ENCODE peak calls at places on chromosomes 1 and 21, in five cellular contexts. Z is heart left ventricle; G is SK-N-SH; X is left ventricle myocardium inferior; C is CD8-positive, alpha-beta T cell. S is an unnamed sample.

GRCh38 chr1:15188145-15188544 is 34.6 kb downstream of the TMEM51 start:
- DNase-seq in Z (no peak), G (peak; percentile 51), X (no peak), C (no peak), S (no peak)

GRCh38 chr1:51661081-51661518 is 44.2 kb downstream of the OSBPL9 start:
- DNase-seq in Z (no peak), G (no peak), X (no peak), C (no peak), S (no peak)

GRCh38 chr1:57986432-57986831 is 560.1 kb downstream of the OMA1 start:
- DNase-seq in Z (no peak), G (no peak), X (no peak), C (no peak), S (no peak)

GRCh38 chr1:101002551-101002950 is 23.0 kb downstream of the DPH5 start:
- DNase-seq in Z (no peak), G (no peak), X (no peak), C (no peak), S (no peak)

GRCh38 chr1:230825804-230826160 is 42.5 kb downstream of the C1orf198 start:
- DNase-seq in Z (no peak), G (no peak), X (no peak), C (no peak), S (no peak)

GRCh38 chr1:102772831-102773230 is 335.5 kb downstream of the COL11A1 start:
- DNase-seq in Z (no peak), G (no peak), X (no peak), C (no peak), S (no peak)

GRCh38 chr1:172351347-172351746 is 69.1 kb upstream of the C1orf105 start:
- DNase-seq in Z (no peak), G (no peak), X (no peak), C (no peak), S (no peak)

GRCh38 chr1:57623039-57623790 is 199.4 kb upstream of the DAB1 start:
- DNase-seq in Z (peak; percentile 81), G (no peak), X (peak; percentile 57), C (no peak), S (no peak)

GRCh38 chr21:45329261-45330074 is 41.8 kb upstream of the POFUT2 start:
- DNase-seq in Z (peak; percentile 26), G (no peak), X (peak; percentile 11), C (no peak), S (peak; percentile 93)

GRCh38 chr1:27623327-27624212 is 11.4 kb downstream of the FGR start:
- DNase-seq in Z (no peak), G (no peak), X (no peak), C (no peak), S (no peak)

GRCh38 chr1:197144570-197145325 is 1.7 kb downstream of the ASPM start:
- DNase-seq in Z (no peak), G (peak; percentile 12), X (no peak), C (no peak), S (no peak)

GRCh38 chr1:152884085-152884484 is 6.0 kb downstream of the SMCP start:
- DNase-seq in Z (no peak), G (no peak), X (no peak), C (no peak), S (no peak)

GRCh38 chr1:202615501-202616354 is 94.5 kb downstream of the SYT2 start:
- DNase-seq in Z (peak; percentile 55), G (peak; percentile 34), X (peak; percentile 38), C (no peak), S (no peak)

GRCh38 chr1:94335950-94336349 is 82.2 kb upstream of the ABCD3 start:
- DNase-seq in Z (peak; percentile 67), G (peak; percentile 51), X (no peak), C (no peak), S (no peak)

GRCh38 chr1:60149254-60149653 is 75.7 kb upstream of the C1orf87 start:
- DNase-seq in Z (peak; percentile 75), G (peak; percentile 14), X (peak; percentile 76), C (no peak), S (peak; percentile 60)

GRCh38 chr1:32972814-32973428 is 8.3 kb upstream of the RNF19B start:
- DNase-seq in Z (peak; percentile 56), G (peak; percentile 91), X (peak; percentile 45), C (no peak), S (peak; percentile 86)

GRCh38 chr1:25666437-25666836 is 49.8 kb downstream of the MAN1C1 start:
- DNase-seq in Z (no peak), G (peak; percentile 40), X (no peak), C (no peak), S (no peak)

GRCh38 chr1:160711528-160712311 is at the start of gene CD48:
- DNase-seq in Z (no peak), G (no peak), X (no peak), C (no peak), S (no peak)

GRCh38 chr1:22709891-22710687 is 550 bp upstream of the EPHB2 start:
- DNase-seq in Z (peak; percentile 57), G (peak; percentile 89), X (peak; percentile 65), C (no peak), S (no peak)

GRCh38 chr1:164261691-164262240 is 297.2 kb upstream of the PBX1 start:
- DNase-seq in Z (no peak), G (no peak), X (no peak), C (no peak), S (no peak)
- H3K4me3 ChIP-seq in Z (no peak overlapping the region), G (no peak overlapping the region), X (no peak overlapping the region), C (no peak overlapping the region), S (no peak overlapping the region)

GRCh38 chr1:17822741-17823426 is 67.8 kb downstream of the ACTL8 start:
- DNase-seq in Z (no peak), G (no peak), X (no peak), C (no peak), S (no peak)

GRCh38 chr1:17829579-17829978 is 74.4 kb downstream of the ACTL8 start:
- DNase-seq in Z (peak; percentile 74), G (peak; percentile 70), X (peak; percentile 69), C (no peak), S (no peak)

GRCh38 chr1:17825273-17826164 is 70.4 kb downstream of the ACTL8 start:
- DNase-seq in Z (no peak), G (no peak), X (no peak), C (no peak), S (no peak)

GRCh38 chr1:17828991-17829390 is 73.9 kb downstream of the ACTL8 start:
- DNase-seq in Z (no peak), G (no peak), X (no peak), C (no peak), S (no peak)

DNA sequence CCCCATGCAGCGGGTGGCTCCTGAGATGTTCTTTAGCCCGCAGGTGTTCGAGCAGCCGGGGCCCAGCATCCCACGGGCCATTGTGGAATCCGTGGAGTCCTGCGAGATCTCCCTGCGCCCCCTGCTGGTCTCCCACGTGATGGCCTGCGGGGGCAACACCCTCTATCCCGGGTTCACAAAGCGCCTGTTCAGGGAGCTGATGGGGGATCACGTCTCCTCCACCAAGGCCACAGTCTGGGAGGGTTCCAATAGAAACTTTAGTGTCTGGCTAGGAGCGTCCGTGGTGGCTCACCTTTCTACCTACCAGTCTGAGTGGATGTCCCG is 71.0 kb downstream of the ACTL8 start:
- DNase-seq in Z (peak; percentile 45), G (peak; percentile 83), X (peak; percentile 53), C (no peak), S (no peak)
- TF ChIP-seq CTCF in Z (peak; percentile 62), G (peak; percentile 62), X (peak; percentile 69), C (no peak), S (peak; percentile 60)

GRCh38 chr1:89910268-89910667 is 84.6 kb upstream of the ZNF326 start:
- DNase-seq in Z (no peak), G (no peak), X (no peak), C (no peak), S (no peak)
- H3K27ac ChIP-seq in Z (peak overlapping the region; percentile 36), G (no peak overlapping the region), X (peak overlapping the region; percentile 73), C (no peak overlapping the region), S (no peak overlapping the region)

GRCh38 chr1:78048446-78048845 is 2.7 kb downstream of the GIPC2 start:
- DNase-seq in Z (no peak), G (no peak), X (no peak), C (no peak), S (no peak)

GRCh38 chr1:78047631-78048030 is 1.9 kb downstream of the GIPC2 start:
- DNase-seq in Z (no peak), G (no peak), X (no peak), C (no peak), S (no peak)

GRCh38 chr1:78045850-78046778 is at the start of gene GIPC2:
- DNase-seq in Z (peak; percentile 40), G (peak; percentile 69), X (peak; percentile 23), C (no peak), S (no peak)

GRCh38 chr1:78045600-78045849 is 241 bp upstream of the GIPC2 start:
- DNase-seq in Z (no peak), G (no peak), X (no peak), C (no peak), S (no peak)

GRCh38 chr1:78047131-78047530 is 1.4 kb downstream of the GIPC2 start:
- DNase-seq in Z (no peak), G (no peak), X (no peak), C (no peak), S (no peak)
- H3K4me3 ChIP-seq in Z (peak overlapping the region; percentile 81), G (no peak overlapping the region), X (peak overlapping the region; percentile 92), C (no peak overlapping the region), S (peak overlapping the region; percentile 84)